ENCODE peak calls at places on chromosomes 5 and 9, in six cellular contexts. G is right lobe of liver, B is cardiac muscle cell, X is A673, N is fibroblast of lung, I is IMR-90. Y is an unnamed sample.
A peak's percentile ranks its signal among the peaks of the same experiment; 100 is the strongest.

GRCh38 chr9:24801344-24801743 is 255.6 kb upstream of the IZUMO3 start:
- DNase-seq in G (no peak), B (no peak), X (no peak), N (no peak), I (no peak), Y (no peak)

GRCh38 chr5:115829913-115830312 is 11.5 kb downstream of the ATG12 start:
- DNase-seq in G (no peak), B (no peak), X (no peak), N (no peak), I (no peak), Y (no peak)

GRCh38 chr9:70133253-70134208 is 89.9 kb downstream of the MAMDC2 start:
- DNase-seq in G (no peak), B (peak; percentile 24), X (no peak), N (no peak), I (no peak), Y (no peak)

GRCh38 chr9:88092699-88093359 is 45.4 kb downstream of the SPATA31C2 start:
- DNase-seq in G (peak; percentile 40), B (peak; percentile 74), X (no peak), N (peak; percentile 87), I (peak; percentile 68), Y (no peak)

GRCh38 chr5:163104496-163104895 is 332.9 kb upstream of the CCNG1 start:
- DNase-seq in G (peak; percentile 20), B (no peak), X (peak; percentile 2), N (no peak), I (no peak), Y (no peak)

GRCh38 chr5:204966-205670 is 12.8 kb downstream of the CCDC127 start:
- DNase-seq in G (no peak), B (no peak), X (no peak), N (no peak), I (no peak), Y (no peak)

GRCh38 chr9:81479573-81479972 is 209.8 kb downstream of the TLE1 start:
- DNase-seq in G (no peak), B (no peak), X (no peak), N (no peak), I (no peak), Y (no peak)

GRCh38 chr9:34585946-34586705 is 3.4 kb downstream of the CNTFR start:
- DNase-seq in G (no peak), B (no peak), X (no peak), N (no peak), I (no peak), Y (no peak)

GRCh38 chr9:136578915-136579637 is 33.2 kb upstream of the NOTCH1 start:
- DNase-seq in G (no peak), B (no peak), X (peak; percentile 32), N (no peak), I (no peak), Y (no peak)

DNA sequence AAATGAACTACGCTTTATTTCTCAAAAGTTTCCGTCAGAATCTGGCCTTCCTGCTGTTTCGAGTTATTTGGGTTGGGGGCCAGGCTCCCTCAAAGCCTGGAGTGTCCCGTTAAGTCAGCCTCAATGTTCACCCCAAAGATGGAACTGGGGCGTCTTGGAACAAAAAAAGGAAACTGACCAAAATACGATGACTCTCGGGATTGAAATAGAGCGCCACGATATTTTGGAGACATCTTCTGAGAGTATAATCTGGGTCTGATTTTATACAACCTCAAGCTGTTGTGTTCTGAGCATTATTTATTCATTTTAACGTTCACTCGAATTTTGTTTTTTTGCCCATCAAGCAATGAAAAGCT is 28.1 kb downstream of the TLX3 start:
- DNase-seq in G (no peak), B (no peak), X (no peak), N (no peak), I (no peak), Y (no peak)
- TF ChIP-seq CTCF in G (no peak), B (no peak), X (no peak), N (no peak), I (no peak), Y (no peak)

DNA sequence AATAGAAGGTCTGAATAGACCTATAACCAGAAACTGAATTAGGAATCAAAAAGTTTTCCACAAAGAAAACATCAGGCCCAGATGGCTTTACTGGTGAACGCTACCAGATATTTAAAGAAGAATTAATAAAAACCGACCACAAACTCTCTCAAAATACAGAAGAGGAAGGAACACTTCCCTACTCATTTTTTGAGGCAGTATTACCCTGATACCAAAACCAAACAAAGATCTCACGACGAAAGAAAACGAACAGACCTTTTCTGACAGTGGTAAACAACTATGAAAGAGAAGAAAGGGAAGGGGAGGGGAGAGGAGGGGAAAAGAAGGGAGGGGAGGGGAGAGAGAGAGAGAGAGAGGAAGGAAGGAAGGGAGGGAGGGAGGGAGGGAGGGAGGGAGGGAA is 13.5 kb downstream of the B4GALT1 start:
- DNase-seq in G (no peak), B (no peak), X (no peak), N (no peak), I (no peak), Y (no peak)
- H3K4me3 ChIP-seq in G (no peak overlapping the region), B (no peak overlapping the region), X (no peak overlapping the region), N (no peak overlapping the region), I (no peak overlapping the region), Y (no peak overlapping the region)

GRCh38 chr9:80285325-80285724 is 713.6 kb downstream of the TLE4 start:
- DNase-seq in G (no peak), B (peak; percentile 2), X (peak; percentile 17), N (peak; percentile 45), I (peak; percentile 7), Y (no peak)
- TF ChIP-seq CTCF in G (no peak), B (peak; percentile 9), X (peak; percentile 54), N (peak; percentile 35), I (peak; percentile 32), Y (peak; percentile 57)

GRCh38 chr5:180035532-180035931 is 36.0 kb downstream of the RNF130 start:
- DNase-seq in G (no peak), B (no peak), X (no peak), N (no peak), I (no peak), Y (no peak)

GRCh38 chr5:180045889-180046499 is 25.6 kb downstream of the RNF130 start:
- DNase-seq in G (no peak), B (no peak), X (no peak), N (no peak), I (no peak), Y (no peak)

GRCh38 chr5:180041501-180042274 is 29.9 kb downstream of the RNF130 start:
- DNase-seq in G (no peak), B (no peak), X (no peak), N (no peak), I (no peak), Y (no peak)

GRCh38 chr5:180043381-180043780 is 28.2 kb downstream of the RNF130 start:
- DNase-seq in G (no peak), B (peak; percentile 6), X (no peak), N (no peak), I (no peak), Y (no peak)

GRCh38 chr5:180040287-180041214 is 31.0 kb downstream of the RNF130 start:
- DNase-seq in G (peak; percentile 50), B (no peak), X (no peak), N (no peak), I (no peak), Y (no peak)
- H3K4me3 ChIP-seq in G (no peak overlapping the region), B (no peak overlapping the region), X (no peak overlapping the region), N (no peak overlapping the region), I (no peak overlapping the region), Y (no peak overlapping the region)

GRCh38 chr5:92994392-92994791 is 586.6 kb downstream of the NR2F1-AS1 start:
- DNase-seq in G (no peak), B (no peak), X (no peak), N (no peak), I (no peak), Y (no peak)

DNA sequence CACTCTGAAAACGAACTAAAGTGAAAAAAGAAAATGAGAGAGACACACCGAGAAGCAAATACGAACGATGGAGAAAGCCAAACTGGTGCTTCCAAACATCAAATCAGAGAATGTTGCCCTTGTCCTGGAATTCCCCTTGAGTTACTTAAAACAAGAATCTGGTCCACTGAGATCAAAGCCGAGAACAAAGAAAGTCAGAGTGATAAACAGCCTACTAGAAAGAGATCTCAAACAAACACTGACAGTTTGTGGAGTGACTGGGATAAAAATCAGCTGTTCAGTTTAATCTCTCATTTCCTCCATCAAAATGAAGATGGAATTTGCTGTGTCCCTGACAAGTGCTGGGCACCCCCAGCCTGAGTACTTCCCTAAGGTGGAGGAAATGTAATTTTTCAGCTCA is 582.6 kb downstream of the NR2F1-AS1 start:
- DNase-seq in G (no peak), B (no peak), X (no peak), N (peak; percentile 63), I (peak; percentile 30), Y (no peak)
- TF ChIP-seq CTCF in G (no peak), B (no peak), X (no peak), N (no peak), I (no peak), Y (no peak)

DNA sequence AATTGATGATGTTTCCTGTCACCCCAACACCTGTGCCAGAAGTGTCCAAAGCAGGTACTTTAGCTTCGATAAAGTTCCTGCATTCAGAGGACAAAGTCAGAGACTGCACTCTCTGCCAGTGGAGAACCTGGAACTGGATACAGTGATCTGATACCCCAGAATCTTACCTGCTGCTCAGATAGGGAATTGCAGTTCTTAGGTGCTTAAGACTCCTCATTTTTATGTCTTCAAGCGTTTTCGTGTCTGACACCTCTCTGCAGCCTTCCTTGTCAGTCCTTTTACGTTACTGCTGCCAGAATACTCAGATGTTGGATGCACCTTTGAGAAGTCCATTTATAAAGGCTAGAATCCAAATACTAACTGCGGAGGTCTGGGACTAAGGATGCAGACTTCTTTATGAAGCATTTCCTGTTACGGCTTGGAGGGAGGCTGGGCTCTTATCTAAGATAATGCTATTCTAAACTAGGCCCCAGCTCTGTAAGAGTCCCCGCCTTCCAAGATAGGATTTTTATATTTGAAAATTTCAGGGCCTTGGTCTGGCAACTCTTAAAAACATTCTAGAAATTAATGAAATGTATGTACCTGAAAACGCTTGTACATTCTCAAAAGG is 1.9 kb downstream of the ISOC1 start:
- DNase-seq in G (no peak), B (peak; percentile 40), X (peak; percentile 11), N (no peak), I (no peak), Y (no peak)
- H3K4me3 ChIP-seq in G (no peak overlapping the region), B (peak overlapping the region; percentile 62), X (no peak overlapping the region), N (no peak overlapping the region), I (no peak overlapping the region), Y (no peak overlapping the region)

GRCh38 chr9:93441181-93441580 is 10.3 kb upstream of the FAM120A start:
- DNase-seq in G (no peak), B (no peak), X (no peak), N (no peak), I (no peak), Y (no peak)
- TF ChIP-seq CTCF in G (no peak), B (no peak), X (no peak), N (no peak), I (no peak), Y (no peak)

Y was measured in retinal pigment epithelial cell.